ENCODE peak calls at places on chromosomes 13 and 19, in seven cellular contexts. W, G, C, Y, M, H and A are unnamed samples.

GRCh38 chr19:17953869-17954268 is 13.0 kb upstream of the KCNN1 start:
- DNase-seq in C (no peak), G (no peak), M (no peak), W (no peak), Y (no peak), H (no peak), A (peak)

GRCh38 chr13:109789262-109789661 is 2.9 kb upstream of the IRS2 start:
- DNase-seq in G (no peak), Y (no peak), C (no peak), M (no peak), H (no peak), W (no peak), A (no peak)

GRCh38 chr13:23372264-23372905 is 61.1 kb downstream of the SACS start:
- DNase-seq in H (no peak), C (no peak), G (no peak), W (no peak), Y (no peak), M (no peak), A (no peak)

GRCh38 chr19:45442927-45443461 is 19.3 kb upstream of the ERCC1 start:
- DNase-seq in C (no peak), Y (peak), M (no peak), G (peak), W (peak), H (no peak), A (no peak)

GRCh38 chr19:39946532-39946931 is 12.1 kb upstream of the FCGBP start:
- DNase-seq in Y (no peak), C (no peak), M (no peak), W (no peak), H (no peak), G (no peak), A (no peak)

GRCh38 chr19:14542721-14543328 is 13.4 kb downstream of the TECR start:
- DNase-seq in M (no peak), C (no peak), G (no peak), H (no peak), W (no peak), Y (peak), A (no peak)

GRCh38 chr19:31255174-31255862 is 93.9 kb downstream of the TSHZ3 start:
- DNase-seq in H (no peak), Y (no peak), W (no peak), G (no peak), C (no peak), M (no peak), A (no peak)

GRCh38 chr19:3344608-3345598 is 21.5 kb upstream of the NFIC start:
- DNase-seq in W (no peak), Y (no peak), C (no peak), M (no peak), H (no peak), G (no peak), A (no peak)

GRCh38 chr19:6564393-6564792 is 26.6 kb downstream of the CD70 start:
- DNase-seq in H (no peak), W (no peak), M (no peak), C (no peak), G (no peak), Y (no peak), A (no peak)

GRCh38 chr19:12272980-12273901 is 21.4 kb downstream of the ZNF44 start:
- DNase-seq in M (no peak), G (no peak), C (no peak), Y (no peak), H (no peak), W (no peak), A (no peak)

GRCh38 chr13:99386911-99387788 is 80.0 kb upstream of the GPR183 start:
- DNase-seq in M (peak), W (peak), H (peak), G (no peak), Y (peak), C (no peak), A (peak)

GRCh38 chr19:23436318-23436717 is 41.0 kb upstream of the ZNF91 start:
- DNase-seq in G (no peak), W (no peak), M (no peak), H (no peak), Y (no peak), C (no peak), A (no peak)

GRCh38 chr19:31548941-31549340 is 199.7 kb upstream of the TSHZ3 start:
- DNase-seq in C (peak), Y (no peak), G (peak), W (no peak), M (no peak), H (no peak), A (no peak)

GRCh38 chr13:75666646-75667351 is 30.7 kb downstream of the LMO7 start:
- DNase-seq in M (no peak), Y (no peak), H (no peak), W (no peak), G (no peak), C (no peak), A (no peak)

GRCh38 chr13:111469916-111470506 is 149.6 kb downstream of the TEX29 start:
- DNase-seq in M (no peak), W (no peak), G (no peak), Y (no peak), H (no peak), C (no peak), A (no peak)

GRCh38 chr13:113588394-113589111 is 4.0 kb downstream of the TFDP1 start:
- DNase-seq in H (no peak), C (no peak), G (no peak), W (no peak), M (no peak), Y (peak), A (no peak)

GRCh38 chr13:37651371-37651770 is 52.8 kb upstream of the POSTN start:
- DNase-seq in W (no peak), Y (no peak), G (no peak), H (no peak), M (no peak), C (no peak), A (no peak)

GRCh38 chr19:2782357-2782935 is 627 bp downstream of the SGTA start:
- DNase-seq in W (no peak), Y (no peak), M (no peak), H (peak), C (no peak), G (no peak), A (no peak)

GRCh38 chr13:49645451-49645850 is 17.1 kb downstream of the ARL11 start:
- DNase-seq in C (no peak), G (no peak), Y (no peak), H (no peak), W (no peak), M (no peak), A (no peak)

GRCh38 chr13:20525144-20525600 is 485 bp downstream of the CRYL1 start:
- DNase-seq in C (no peak), H (peak), Y (no peak), M (peak), G (no peak), W (no peak), A (no peak)

GRCh38 chr13:78129850-78130249 is 211.2 kb upstream of the EDNRB start:
- DNase-seq in W (no peak), Y (no peak), M (no peak), G (no peak), H (no peak), C (no peak), A (no peak)

GRCh38 chr13:113849546-113849945 is 14.3 kb downstream of the GAS6 start:
- DNase-seq in Y (no peak), G (no peak), W (no peak), M (no peak), H (no peak), C (no peak), A (no peak)

GRCh38 chr19:46654621-46655152 is 6.3 kb downstream of the DACT3 start:
- DNase-seq in M (no peak), W (no peak), G (no peak), Y (no peak), H (no peak), C (no peak), A (no peak)

GRCh38 chr13:20121154-20121515 is 39.7 kb downstream of the GJA3 start:
- DNase-seq in M (no peak), G (no peak), Y (no peak), W (no peak), H (no peak), C (no peak), A (no peak)

GRCh38 chr13:36355632-36356031 is 9.4 kb upstream of the SPART start:
- DNase-seq in C (no peak), M (no peak), W (no peak), G (no peak), Y (no peak), H (no peak), A (no peak)

GRCh38 chr19:44808463-44809371 is at the start of gene BCAM:
- DNase-seq in C (peak), W (no peak), G (no peak), Y (no peak), M (no peak), H (no peak), A (no peak)

GRCh38 chr13:32660227-32660626 is 74.0 kb downstream of the PDS5B start:
- DNase-seq in C (no peak), W (no peak), M (no peak), G (no peak), Y (no peak), H (no peak), A (no peak)

GRCh38 chr13:97459215-97459772 is 25.3 kb downstream of the RAP2A start:
- DNase-seq in W (no peak), H (no peak), C (no peak), M (no peak), G (no peak), Y (no peak), A (no peak)

GRCh38 chr19:55189424-55189823 is 9.3 kb upstream of the SYT5 start:
- DNase-seq in Y (no peak), G (peak), M (no peak), H (no peak), W (no peak), C (peak), A (peak)

GRCh38 chr13:24348797-24349515 is 39.6 kb downstream of the C1QTNF9 start:
- DNase-seq in H (no peak), M (no peak), C (no peak), Y (no peak), G (no peak), W (no peak), A (no peak)

GRCh38 chr19:1361601-1362384 is 21.9 kb upstream of the NDUFS7 start:
- DNase-seq in W (no peak), Y (no peak), M (no peak), C (no peak), H (no peak), G (no peak), A (peak)

GRCh38 chr13:111395511-111396393 is 75.3 kb downstream of the TEX29 start:
- DNase-seq in H (no peak), M (no peak), C (no peak), G (no peak), W (no peak), Y (no peak), A (no peak)

GRCh38 chr13:29536853-29537252 is 58.6 kb downstream of the SLC7A1 start:
- DNase-seq in C (no peak), Y (no peak), G (no peak), M (no peak), H (no peak), W (no peak), A (no peak)

GRCh38 chr13:35768551-35768950 is 292.1 kb upstream of the MAB21L1 start:
- DNase-seq in G (no peak), H (no peak), C (no peak), M (no peak), Y (no peak), W (no peak), A (no peak)